ENCODE peak calls at places on chromosomes 1 and 21, in six cellular contexts. Z, S, V, N, X and I are unnamed samples. For H3K4me1, the result is how much of the 10 kb centered on the place peaks cover.

GRCh38 chr1:93905734-93906133 is 3.5 kb downstream of the GCLM start:
- DNase-seq in X (no peak), N (no peak), S (no peak), Z (no peak), V (no peak), I (no peak)

GRCh38 chr21:30186242-30186641 is 19.6 kb upstream of the CLDN17 start:
- DNase-seq in N (no peak), Z (no peak), V (no peak), X (no peak), S (no peak), I (no peak)

GRCh38 chr1:201807958-201808632 is 20.9 kb upstream of the IPO9 start:
- DNase-seq in V (no peak), S (peak), Z (no peak), N (peak), X (no peak), I (no peak)

GRCh38 chr21:27219068-27219467 is 252.2 kb upstream of the ADAMTS5 start:
- DNase-seq in N (no peak), S (no peak), V (no peak), Z (no peak), X (no peak), I (no peak)

GRCh38 chr1:180152588-180152987 is 2.1 kb upstream of the QSOX1 start:
- DNase-seq in S (no peak), V (no peak), X (no peak), Z (no peak), N (no peak), I (no peak)

GRCh38 chr1:21594495-21594894 is 74.7 kb downstream of the RAP1GAP start:
- DNase-seq in S (no peak), X (no peak), Z (no peak), N (no peak), V (no peak), I (no peak)

GRCh38 chr1:19044471-19044870 is 88.0 kb upstream of the IFFO2 start:
- DNase-seq in Z (no peak), V (no peak), S (no peak), X (no peak), N (no peak), I (peak)

GRCh38 chr1:69246109-69246508 is 321.6 kb upstream of the LRRC7 start:
- DNase-seq in X (no peak), V (no peak), Z (no peak), N (no peak), S (no peak), I (no peak)

GRCh38 chr1:19436716-19437476 is 48.4 kb downstream of the CAPZB start:
- DNase-seq in N (peak), V (peak), X (no peak), Z (no peak), S (peak), I (peak)

GRCh38 chr21:33348728-33349127 is 24.0 kb downstream of the IFNAR1 start:
- DNase-seq in X (no peak), V (no peak), S (no peak), N (no peak), Z (no peak), I (no peak)

GRCh38 chr1:36475910-36476604 is 6.7 kb downstream of the CSF3R start:
- DNase-seq in V (no peak), Z (no peak), S (no peak), X (no peak), N (no peak), I (no peak)

GRCh38 chr1:59553381-59553780 is 256.5 kb downstream of the FGGY start:
- DNase-seq in N (no peak), X (no peak), S (no peak), Z (no peak), V (no peak), I (no peak)

GRCh38 chr1:85135456-85135798 is 65.4 kb downstream of the SYDE2 start:
- DNase-seq in V (no peak), N (no peak), S (no peak), Z (no peak), X (no peak), I (no peak)

GRCh38 chr1:223472057-223472456 is 78.8 kb downstream of the CCDC185 start:
- DNase-seq in N (no peak), V (no peak), X (no peak), S (no peak), Z (no peak), I (no peak)

GRCh38 chr1:226406401-226406881 is 1.5 kb downstream of the PARP1 start:
- DNase-seq in N (no peak), X (no peak), V (no peak), S (no peak), Z (peak), I (no peak)

GRCh38 chr1:233433436-233434213 is 106.1 kb downstream of the MAP3K21 start:
- DNase-seq in S (no peak), N (no peak), X (no peak), V (no peak), Z (no peak), I (no peak)

GRCh38 chr1:68225781-68226180 is 6.5 kb downstream of the WLS start:
- DNase-seq in N (no peak), V (no peak), Z (no peak), S (no peak), X (no peak), I (no peak)
- TF ChIP-seq CTCF in N (no peak), V (no peak), Z (no peak), S (no peak), X (no peak), I (no peak)

GRCh38 chr1:56551691-56552090 is 27.7 kb downstream of the PLPP3 start:
- DNase-seq in Z (no peak), S (no peak), N (no peak), X (no peak), V (no peak), I (no peak)

GRCh38 chr1:56547977-56548376 is 31.4 kb downstream of the PLPP3 start:
- DNase-seq in V (no peak), S (peak), N (peak), X (no peak), Z (no peak), I (peak)

GRCh38 chr1:56548566-56548965 is 30.8 kb downstream of the PLPP3 start:
- DNase-seq in S (peak), N (no peak), Z (no peak), V (no peak), X (no peak), I (no peak)

GRCh38 chr1:56547473-56547872 is 31.9 kb downstream of the PLPP3 start:
- DNase-seq in V (no peak), S (no peak), X (no peak), N (no peak), Z (no peak), I (no peak)

GRCh38 chr1:56550132-56550531 is 29.2 kb downstream of the PLPP3 start:
- DNase-seq in Z (no peak), V (no peak), N (no peak), S (no peak), X (no peak), I (no peak)
- H3K4me1 ChIP-seq in Z (under half), V (under half), N (half or more), S (half or more), X (under half), I (under half)

DNA sequence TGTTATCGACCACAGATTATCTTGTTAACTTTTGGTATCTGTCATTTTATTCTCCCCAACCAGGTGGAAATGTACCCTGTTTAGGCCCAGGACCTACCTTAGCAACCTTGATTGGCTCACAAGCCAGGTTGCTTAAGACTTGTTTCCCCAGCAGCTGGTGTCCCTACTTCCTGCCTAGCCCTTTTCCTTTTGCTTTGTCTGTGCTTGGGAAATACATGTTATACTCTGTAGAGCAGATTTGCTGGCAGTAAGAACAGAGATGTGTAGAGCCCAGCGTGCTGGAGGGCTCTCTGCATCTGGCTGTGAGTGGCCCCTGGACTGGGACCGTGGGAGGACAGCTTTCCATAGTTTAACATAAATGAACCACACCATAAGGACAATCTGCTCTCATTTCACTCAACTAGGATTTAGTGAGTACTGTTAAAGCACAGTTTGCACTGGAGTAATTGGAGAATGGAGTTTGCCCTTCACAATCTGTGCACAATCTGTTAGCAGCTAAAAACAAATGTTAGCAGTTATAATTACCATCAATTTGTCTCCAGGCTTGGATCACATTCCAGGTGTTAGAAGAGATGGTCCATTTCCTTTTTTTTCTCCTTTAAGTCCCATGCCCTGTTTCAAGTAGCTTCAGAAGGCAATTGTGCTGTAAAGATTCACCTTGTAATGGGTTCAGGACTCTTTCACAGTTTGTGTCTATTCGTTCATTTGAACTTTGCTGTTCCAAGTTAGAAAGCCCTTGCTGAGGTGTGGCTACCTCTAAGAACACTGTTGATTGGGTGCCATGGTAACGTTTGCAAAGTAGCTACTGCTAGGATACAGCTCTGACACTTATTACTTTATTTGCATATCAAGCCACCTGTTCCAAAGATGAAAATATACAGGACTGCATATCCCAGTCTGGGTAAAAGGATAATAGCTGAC is at the start of gene APOBEC4:
- DNase-seq in S (no peak), N (no peak), X (no peak), V (no peak), Z (no peak), I (no peak)
- H3K27ac ChIP-seq in S (no peak), N (no peak), X (no peak), V (peak), Z (no peak), I (no peak)

DNA sequence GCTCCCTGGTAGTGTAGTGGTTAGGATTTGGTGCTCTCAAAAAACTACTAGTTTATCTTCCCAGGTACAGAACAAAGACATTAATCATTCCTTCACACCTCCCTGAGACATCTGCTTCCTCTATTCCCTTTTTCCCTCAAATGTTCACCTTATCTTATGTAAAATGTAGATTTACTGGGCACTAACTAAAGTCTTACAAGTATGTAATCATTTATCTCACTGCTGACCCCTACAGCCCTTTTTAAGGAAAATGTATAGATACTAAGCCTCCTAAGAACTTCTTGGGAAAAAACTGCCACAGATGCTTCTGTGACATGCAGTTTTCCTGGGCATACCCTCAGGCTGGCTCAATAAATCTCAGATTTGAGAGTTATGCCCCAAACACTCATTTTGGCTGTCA is 50.8 kb upstream of the NEK7 start:
- DNase-seq in Z (no peak), V (no peak), S (no peak), X (no peak), N (no peak), I (no peak)
- TF ChIP-seq CTCF in Z (no peak), V (no peak), S (no peak), X (no peak), N (no peak), I (no peak)

GRCh38 chr1:27428316-27429028 is 36.0 kb downstream of the GPR3 start:
- DNase-seq in V (no peak), S (peak), N (peak), X (no peak), Z (no peak), I (peak)
- H3K4me1 ChIP-seq in V (under half), S (under half), N (half or more), X (half or more), Z (under half), I (half or more)